ENCODE peak calls at places on chromosomes 6 and 20, in five cellular contexts. H is HFFc6, K is body of pancreas, O is brain microvascular endothelial cell, U is lower leg skin. R is an unnamed sample.
A peak's percentile ranks its signal among the peaks of the same experiment; 100 is the strongest.

GRCh38 chr20:23269954-23270353 is 80.6 kb upstream of the NXT1 start:
- DNase-seq in H (no peak), U (no peak), K (no peak), O (peak; percentile 44), R (no peak)

GRCh38 chr6:22980446-22980845 is 411.1 kb downstream of the HDGFL1 start:
- DNase-seq in U (no peak), H (no peak), K (no peak), O (peak; percentile 38), R (no peak)

GRCh38 chr6:162621246-162621645 is 106.3 kb downstream of the PRKN start:
- DNase-seq in H (no peak), K (no peak), U (no peak), O (peak; percentile 20), R (no peak)

GRCh38 chr6:142796571-142796970 is 148.4 kb downstream of the HIVEP2 start:
- DNase-seq in O (peak; percentile 43), K (no peak), U (peak; percentile 33), H (no peak), R (no peak)

GRCh38 chr6:34615574-34616229 is 59.6 kb upstream of the SPDEF start:
- DNase-seq in O (no peak), K (no peak), H (no peak), U (no peak), R (no peak)

GRCh38 chr6:25219147-25219546 is 60.0 kb upstream of the CARMIL1 start:
- DNase-seq in O (no peak), K (no peak), H (no peak), U (no peak), R (no peak)

GRCh38 chr6:147508073-147508870 is at the start of gene SAMD5:
- DNase-seq in K (peak; percentile 27), O (peak; percentile 40), U (no peak), H (peak; percentile 4), R (peak; percentile 81)

GRCh38 chr6:36954262-36954931 is at the start of gene PI16:
- DNase-seq in K (no peak), H (no peak), U (no peak), O (no peak), R (no peak)

GRCh38 chr20:1505361-1505760 is 14.1 kb upstream of the SIRPB2 start:
- DNase-seq in H (peak; percentile 74), U (no peak), O (peak; percentile 18), K (no peak), R (no peak)

GRCh38 chr6:6724319-6725119 is 136.0 kb downstream of the LY86 start:
- DNase-seq in O (peak; percentile 59), K (peak; percentile 77), U (peak; percentile 72), H (peak; percentile 39), R (peak; percentile 82)

DNA sequence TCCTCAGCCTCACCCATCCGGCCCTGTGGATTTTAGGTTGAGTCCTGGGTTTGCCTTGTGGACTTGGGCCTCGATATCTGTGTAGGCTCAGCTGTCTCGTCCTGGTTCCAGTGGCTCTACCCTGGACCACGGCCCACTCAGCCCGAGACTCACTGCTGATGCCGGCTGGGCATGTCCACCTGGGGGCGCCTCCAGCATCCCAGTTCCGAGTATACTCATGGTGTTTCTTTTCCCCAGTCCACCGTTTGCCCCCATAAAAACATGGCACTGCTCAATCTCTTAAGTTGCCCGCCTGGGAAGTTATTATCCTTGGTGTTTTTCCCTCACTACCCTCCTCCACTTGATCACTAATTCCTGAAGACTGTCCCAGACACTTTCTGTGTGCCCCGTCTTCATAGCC is 99.1 kb downstream of the ARID1B start:
- DNase-seq in O (no peak), H (no peak), K (peak; percentile 46), U (no peak), R (no peak)
- TF ChIP-seq CTCF in O (peak; percentile 68), H (peak; percentile 61), K (peak; percentile 18), U (no peak), R (peak; percentile 48)

GRCh38 chr6:107116923-107117417 is 1.7 kb upstream of the BEND3 start:
- DNase-seq in O (no peak), U (no peak), H (no peak), K (no peak), R (no peak)
- TF ChIP-seq CTCF in O (no peak), U (no peak), H (no peak), K (no peak), R (peak; percentile 18)

GRCh38 chr6:72580281-72580940 is 41.5 kb upstream of the KCNQ5 start:
- DNase-seq in K (no peak), U (no peak), O (peak; percentile 76), H (peak; percentile 87), R (no peak)
- TF ChIP-seq CTCF in K (peak; percentile 49), U (no peak), O (peak; percentile 84), H (peak; percentile 84), R (peak; percentile 61)

GRCh38 chr20:58694241-58695083 is 1.9 kb downstream of the NPEPL1 start:
- DNase-seq in U (no peak), O (no peak), K (no peak), H (no peak), R (no peak)

GRCh38 chr20:58693226-58694006 is 816 bp downstream of the NPEPL1 start:
- DNase-seq in U (no peak), O (no peak), H (no peak), K (peak; percentile 31), R (no peak)

GRCh38 chr20:58691773-58692578 is 624 bp upstream of the NPEPL1 start:
- DNase-seq in K (peak; percentile 35), O (no peak), H (no peak), U (no peak), R (no peak)

GRCh38 chr20:58691405-58691772 is 1.2 kb upstream of the NPEPL1 start:
- DNase-seq in H (no peak), U (no peak), O (no peak), K (no peak), R (no peak)

DNA sequence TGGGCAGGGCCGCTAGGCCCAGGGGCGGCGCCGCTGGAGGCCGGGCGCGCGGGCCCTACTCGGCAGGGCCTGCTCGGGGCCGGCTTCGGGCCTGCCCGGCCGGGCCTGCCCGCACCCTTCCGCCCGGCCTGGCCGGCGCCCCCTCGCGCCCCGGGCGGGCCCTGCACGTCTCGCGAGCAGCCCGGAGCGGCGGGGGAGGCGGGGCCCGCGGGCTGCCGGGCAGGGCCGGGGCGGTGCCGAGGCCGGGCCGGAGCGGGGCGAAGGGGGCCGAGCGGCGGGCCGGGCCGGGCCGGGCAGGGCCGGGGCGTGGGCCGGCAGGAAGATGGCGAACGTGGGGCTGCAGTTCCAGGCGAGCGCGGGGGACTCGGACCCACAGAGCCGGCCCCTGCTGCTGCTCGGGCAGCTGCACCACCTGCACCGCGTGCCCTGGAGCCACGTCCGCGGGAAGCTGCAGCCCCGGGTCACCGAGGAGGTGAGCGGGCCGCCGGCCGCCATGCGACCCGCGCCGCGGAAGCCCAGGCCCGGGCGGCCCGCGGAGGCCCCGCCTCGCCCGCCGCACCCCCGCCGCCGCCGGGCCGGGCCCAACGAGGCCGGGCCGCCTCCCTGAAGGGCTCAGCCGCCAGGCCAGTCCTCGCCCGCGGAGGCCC is at the start of gene NPEPL1:
- DNase-seq in H (no peak), O (no peak), K (peak; percentile 69), U (no peak), R (peak; percentile 75)
- TF ChIP-seq CTCF in H (no peak), O (peak; percentile 28), K (peak; percentile 76), U (no peak), R (no peak)

GRCh38 chr6:159217595-159218275 is 48.5 kb downstream of the FNDC1 start:
- DNase-seq in K (peak; percentile 60), U (no peak), O (peak; percentile 36), H (peak; percentile 55), R (no peak)
- TF ChIP-seq CTCF in K (peak; percentile 43), U (no peak), O (peak; percentile 70), H (peak; percentile 67), R (peak; percentile 72)

GRCh38 chr6:10896691-10897090 is 9.8 kb downstream of the SYCP2L start:
- DNase-seq in U (no peak), H (no peak), K (no peak), O (no peak), R (no peak)
- TF ChIP-seq CTCF in U (no peak), H (no peak), K (no peak), O (no peak), R (no peak)

R was measured in type B pancreatic cell.